ENCODE peak calls at places on chromosomes 13 and 19, in four cellular contexts. P is fibroblast of lung, J is K562, S is GM23338. F is an unnamed sample. For H3K4me1, the result is how much of the 10 kb centered on the place peaks cover.

GRCh38 chr19:49830766-49831165 is 12.7 kb downstream of the MED25 start:
- DNase-seq in P (no peak), S (no peak), J (no peak), F (no peak)

GRCh38 chr19:37979547-37980082 is 72.6 kb downstream of the SIPA1L3 start:
- DNase-seq in S (no peak), J (no peak), P (no peak), F (no peak)

GRCh38 chr13:37681295-37682032 is 82.9 kb upstream of the POSTN start:
- DNase-seq in S (no peak), P (peak), J (no peak), F (no peak)

GRCh38 chr13:98809345-98809777 is 56.9 kb upstream of the SLC15A1 start:
- DNase-seq in S (no peak), P (no peak), J (no peak), F (no peak)

GRCh38 chr19:1001538-1002166 is 1.4 kb downstream of the GRIN3B start:
- DNase-seq in P (no peak), S (peak), J (peak), F (peak)

GRCh38 chr13:55234311-55234710 is 1906.4 kb upstream of the PRR20A start:
- DNase-seq in J (no peak), S (no peak), P (no peak), F (no peak)

GRCh38 chr19:35458192-35458591 is 10.1 kb downstream of the FFAR2 start:
- DNase-seq in P (no peak), S (no peak), J (no peak), F (no peak)

GRCh38 chr19:7258042-7258839 is 36.0 kb downstream of the INSR start:
- DNase-seq in S (no peak), J (no peak), P (no peak), F (no peak)

GRCh38 chr13:87376081-87376480 is 295.1 kb upstream of the SLITRK5 start:
- DNase-seq in P (no peak), J (no peak), S (no peak), F (peak)

GRCh38 chr13:75326173-75327131 is 155.5 kb downstream of the TBC1D4 start:
- DNase-seq in J (peak), P (peak), S (no peak), F (peak)

GRCh38 chr19:36489920-36490415 is 607 bp upstream of the ZNF566 start:
- DNase-seq in S (peak), P (peak), J (peak), F (peak)

GRCh38 chr19:48900477-48901452 is 653 bp downstream of the NUCB1 start:
- DNase-seq in P (peak), J (peak), S (peak), F (peak)

GRCh38 chr19:13091400-13092161 is 11.1 kb downstream of the LYL1 start:
- DNase-seq in J (no peak), S (peak), P (peak), F (peak)

GRCh38 chr19:13093407-13094284 is 9.0 kb downstream of the LYL1 start:
- DNase-seq in P (peak), S (peak), J (peak), F (peak)

GRCh38 chr19:13092608-13093260 is 9.9 kb downstream of the LYL1 start:
- DNase-seq in S (no peak), J (no peak), P (no peak), F (no peak)

GRCh38 chr19:13090511-13091231 is 12.0 kb downstream of the LYL1 start:
- DNase-seq in S (no peak), J (no peak), P (no peak), F (no peak)

DNA sequence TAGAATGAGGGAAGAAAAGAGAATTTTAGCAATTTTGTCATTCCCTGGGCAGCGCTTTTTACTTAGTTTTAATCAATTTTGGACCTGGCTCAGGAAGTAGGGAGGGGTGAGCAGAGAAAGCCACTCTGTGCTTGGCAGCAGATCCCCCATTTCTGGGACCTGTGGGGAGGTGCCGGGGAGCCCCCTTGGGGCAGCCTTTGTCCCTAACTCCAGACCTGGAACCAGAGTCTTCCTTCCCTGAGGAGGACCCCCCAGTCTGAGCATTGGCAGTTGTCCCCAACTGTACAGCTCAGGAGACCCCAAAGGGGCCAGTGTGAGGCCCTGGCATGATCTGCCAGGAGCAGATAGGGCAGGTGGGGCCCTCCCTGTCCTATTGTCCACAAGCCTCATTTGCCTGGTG is 10.5 kb downstream of the LYL1 start:
- DNase-seq in P (no peak), J (no peak), S (no peak), F (no peak)
- H3K4me1 ChIP-seq in P (under half), J (half or more), S (under half), F (under half)

DNA sequence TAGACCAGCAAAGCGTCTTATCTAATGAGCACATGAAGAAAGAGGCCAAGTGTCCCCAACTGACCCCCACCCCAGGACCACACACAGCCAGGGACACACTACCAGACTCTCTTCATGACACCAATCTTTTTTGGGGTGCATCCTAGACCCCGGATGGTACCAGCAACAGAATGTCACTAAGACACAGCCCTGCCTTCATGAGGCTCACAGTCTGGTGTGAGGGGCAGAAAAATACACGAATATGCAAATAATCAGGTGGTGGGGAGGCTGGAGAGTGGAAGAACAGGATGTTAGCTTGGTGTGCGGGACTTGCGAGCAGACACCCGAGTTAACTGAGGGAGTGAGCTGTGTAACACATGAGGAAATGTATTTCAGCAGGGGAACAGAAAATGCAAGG is 17.5 kb downstream of the AKT2 start:
- DNase-seq in J (no peak), S (no peak), P (no peak), F (no peak)
- H3K4me3 ChIP-seq in J (no peak), S (no peak), P (no peak), F (no peak)

GRCh38 chr19:2302319-2303208 is 5.4 kb downstream of the LINGO3 start:
- DNase-seq in P (peak), J (peak), S (peak), F (no peak)
- TF ChIP-seq EZH2 in P (no peak), J (no peak), S (no peak), F (no peak)

GRCh38 chr13:33261426-33262068 is 24.0 kb downstream of the STARD13 start:
- DNase-seq in P (peak), J (no peak), S (no peak), F (no peak)

GRCh38 chr13:33258437-33259193 is 26.9 kb downstream of the STARD13 start:
- DNase-seq in P (peak), J (no peak), S (no peak), F (no peak)

GRCh38 chr13:33260168-33261098 is 25.1 kb downstream of the STARD13 start:
- DNase-seq in J (no peak), P (peak), S (no peak), F (peak)

GRCh38 chr13:33257786-33258185 is 27.8 kb downstream of the STARD13 start:
- DNase-seq in J (no peak), P (no peak), S (no peak), F (no peak)

GRCh38 chr13:33259296-33259695 is 26.3 kb downstream of the STARD13 start:
- DNase-seq in J (no peak), S (peak), P (no peak), F (no peak)
- H3K4me1 ChIP-seq in J (under half), S (under half), P (under half), F (half or more)

GRCh38 chr19:57888107-57888493 is 737 bp downstream of the ZNF814 start:
- DNase-seq in J (no peak), S (peak), P (no peak), F (peak)

GRCh38 chr19:57887195-57887941 is 1.5 kb downstream of the ZNF814 start:
- DNase-seq in P (no peak), S (peak), J (no peak), F (no peak)

GRCh38 chr19:57886046-57886445 is 2.8 kb downstream of the ZNF814 start:
- DNase-seq in S (peak), P (no peak), J (no peak), F (no peak)

GRCh38 chr19:57888494-57889231 is at the start of gene ZNF814:
- DNase-seq in J (peak), P (peak), S (peak), F (peak)
- H3K4me3 ChIP-seq in J (no peak), P (peak), S (peak), F (peak)

DNA sequence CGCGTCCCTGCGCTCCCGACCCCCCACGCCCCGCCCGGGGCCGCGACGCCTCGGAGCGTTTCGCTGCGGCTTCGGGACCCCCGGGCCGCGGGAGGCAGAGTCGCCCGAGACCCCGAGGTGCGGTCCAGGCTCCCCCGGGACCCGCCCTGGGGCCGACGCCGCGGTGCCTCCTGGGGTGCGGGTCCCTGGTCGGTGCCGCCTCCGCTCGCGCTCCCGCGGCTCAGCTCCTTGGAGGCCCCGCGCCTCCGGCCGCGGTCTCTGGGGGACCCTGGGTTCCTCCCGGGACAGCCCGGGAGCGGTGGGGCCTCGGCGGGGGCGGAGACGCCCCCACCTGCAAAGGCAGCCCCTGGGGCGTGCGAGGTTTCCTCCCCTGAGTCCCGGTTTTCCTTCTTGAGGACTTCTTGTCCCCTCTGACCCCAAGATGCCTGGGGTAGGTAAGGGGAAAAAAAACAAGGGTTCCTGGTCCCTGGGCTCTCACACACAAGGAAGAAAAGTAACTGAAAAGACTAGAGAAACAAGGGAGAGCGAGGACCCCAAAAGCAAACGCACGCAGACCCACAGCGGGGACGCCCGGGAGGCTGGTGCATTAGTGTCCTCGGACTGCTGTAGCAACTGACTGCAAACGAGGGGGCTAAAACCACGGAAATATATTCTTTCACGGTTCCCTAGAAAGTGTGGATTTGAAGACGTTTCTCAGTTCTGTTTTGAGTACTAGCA is 741 bp downstream of the ZNF555 start:
- DNase-seq in P (no peak), S (peak), J (peak), F (no peak)
- TF ChIP-seq EZH2 in P (no peak), S (no peak), J (no peak), F (no peak)

GRCh38 chr13:41590643-41591042 is 133.3 kb downstream of the RGCC start:
- DNase-seq in S (no peak), P (no peak), J (no peak), F (no peak)

GRCh38 chr13:41589434-41589833 is 132.1 kb downstream of the RGCC start:
- DNase-seq in J (no peak), S (no peak), P (no peak), F (no peak)

GRCh38 chr13:41587490-41587889 is 130.1 kb downstream of the RGCC start:
- DNase-seq in J (no peak), P (no peak), S (peak), F (no peak)

GRCh38 chr13:41590122-41590521 is 132.8 kb downstream of the RGCC start:
- DNase-seq in P (no peak), J (peak), S (no peak), F (no peak)

DNA sequence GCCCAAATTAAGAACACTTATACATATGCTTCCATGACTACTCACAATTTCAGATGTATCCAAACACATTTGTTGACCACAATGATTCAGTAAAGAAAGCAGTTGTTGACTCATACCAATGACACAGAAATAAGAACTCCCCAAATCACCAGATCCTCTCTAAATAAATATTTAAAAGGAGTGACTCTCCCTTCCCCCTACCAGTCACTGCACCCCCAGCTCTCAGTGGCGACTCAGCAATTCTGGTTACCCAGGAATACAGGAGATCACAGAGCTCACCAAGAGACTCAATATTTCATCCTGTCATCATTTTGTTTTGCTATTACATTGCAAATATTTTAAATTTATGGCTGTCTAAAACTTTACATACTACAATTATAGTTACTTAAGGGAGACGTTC is 131.5 kb downstream of the RGCC start:
- DNase-seq in P (peak), J (peak), S (peak), F (peak)
- H3K4me1 ChIP-seq in P (under half), J (under half), S (under half), F (under half)

DNA sequence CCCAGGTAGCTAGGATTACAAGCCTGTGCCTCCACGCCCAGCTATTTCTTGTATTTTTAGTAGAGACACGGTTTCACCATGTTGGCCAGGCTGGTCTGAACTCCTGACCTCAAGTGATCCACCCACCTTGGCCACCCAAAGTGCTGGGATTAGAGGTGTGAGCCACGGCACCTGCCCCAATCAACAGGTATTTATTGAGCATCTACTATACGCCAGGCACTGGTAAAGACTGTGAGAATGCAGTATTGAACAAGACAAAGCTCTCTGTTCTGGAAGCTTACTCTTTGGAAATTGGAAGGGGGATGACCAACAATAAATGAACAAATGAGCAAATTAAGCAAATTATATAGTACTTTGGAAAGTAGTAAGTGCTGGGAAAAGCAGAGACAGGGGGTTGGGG is 21.4 kb upstream of the ERCC1 start:
- DNase-seq in J (no peak), P (no peak), S (no peak), F (no peak)
- H3K4me3 ChIP-seq in J (no peak), P (no peak), S (peak), F (no peak)

DNA sequence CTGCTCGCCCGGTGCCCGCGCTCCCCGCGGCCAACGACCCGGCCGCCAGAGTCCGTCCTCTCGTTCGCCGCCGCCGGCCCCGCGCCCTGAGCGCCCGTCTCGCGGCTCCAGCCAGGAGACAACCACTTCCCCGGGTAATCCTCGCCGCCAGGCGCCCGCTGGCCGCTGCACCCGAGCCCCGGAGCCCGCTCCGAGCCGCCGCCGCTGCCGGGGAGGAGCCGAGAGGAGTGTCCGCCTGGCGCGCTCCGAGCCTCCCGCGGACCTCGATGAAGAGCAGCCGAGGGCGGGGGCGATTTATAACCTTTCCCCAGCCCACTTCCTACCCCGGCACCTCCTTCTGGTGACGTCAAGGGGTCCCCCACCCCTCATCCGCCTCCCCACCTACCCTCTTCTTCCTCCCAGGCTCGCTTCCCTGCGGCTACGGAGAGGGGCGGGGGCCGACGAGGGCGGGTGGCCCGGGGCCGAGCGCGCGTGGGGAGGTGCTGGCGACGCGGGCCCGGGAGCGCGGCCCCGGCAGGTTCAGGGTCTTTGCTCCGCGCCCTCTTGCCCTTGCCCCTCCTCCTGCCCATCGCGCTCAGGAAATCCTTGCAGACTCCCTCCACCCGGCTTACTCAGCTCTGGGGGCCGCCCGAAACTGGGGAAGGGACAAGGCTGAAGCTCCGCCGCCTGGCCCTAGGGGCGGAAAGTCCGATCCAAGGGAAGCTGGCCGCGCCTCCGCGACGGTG is at the start of gene FLT1:
- DNase-seq in S (peak), P (no peak), J (no peak), F (peak)
- TF ChIP-seq EZH2 in S (no peak), P (no peak), J (no peak), F (no peak)

GRCh38 chr13:112220296-112220875 is 153.4 kb downstream of the SOX1 start:
- DNase-seq in S (no peak), P (no peak), J (no peak), F (no peak)
- H3K4me1 ChIP-seq in S (under half), P (under half), J (under half), F (under half)

F was measured in A673.